ENCODE peak calls at places on chromosome 7, in eight cellular contexts. N, W, A, L, B, X, T and O are unnamed samples.
A peak's percentile ranks its signal among the peaks of the same experiment; 100 is the strongest.

GRCh38 chr7:30172451-30172850 is 37.7 kb downstream of the MTURN start:
- DNase-seq in T (no peak), L (no peak), X (no peak), W (no peak), B (no peak), A (no peak), N (no peak), O (no peak)

GRCh38 chr7:13991791-13992620 is 2.5 kb upstream of the ETV1 start:
- DNase-seq in L (no peak), B (no peak), N (no peak), A (no peak), T (no peak), X (peak; percentile 4), W (no peak), O (no peak)

GRCh38 chr7:20021834-20022233 is 195.3 kb downstream of the MACC1 start:
- DNase-seq in N (peak; percentile 48), X (no peak), L (no peak), T (no peak), B (no peak), A (no peak), W (no peak), O (no peak)

GRCh38 chr7:17408904-17409290 is 110.4 kb downstream of the AHR start:
- DNase-seq in N (no peak), T (no peak), B (no peak), A (no peak), L (no peak), W (no peak), X (no peak), O (no peak)

GRCh38 chr7:41104621-41105020 is 598.3 kb downstream of the INHBA start:
- DNase-seq in B (no peak), A (no peak), X (no peak), W (no peak), N (no peak), T (no peak), L (no peak), O (no peak)

GRCh38 chr7:140673770-140674155 is 1.0 kb downstream of the ADCK2 start:
- DNase-seq in B (no peak), T (no peak), L (no peak), N (no peak), X (no peak), A (peak; percentile 35), W (peak; percentile 68), O (no peak)

GRCh38 chr7:131330299-131330698 is 2.6 kb downstream of the MKLN1 start:
- DNase-seq in N (no peak), L (no peak), B (no peak), T (no peak), A (no peak), X (no peak), W (no peak), O (no peak)

GRCh38 chr7:28102778-28103177 is 77.8 kb downstream of the JAZF1 start:
- DNase-seq in N (no peak), B (peak; percentile 24), T (no peak), L (peak; percentile 5), X (no peak), A (no peak), W (no peak), O (peak; percentile 23)

GRCh38 chr7:139594911-139595476 is 71.5 kb downstream of the CLEC2L start:
- DNase-seq in T (no peak), A (no peak), N (no peak), X (no peak), W (no peak), B (no peak), L (no peak), O (no peak)

GRCh38 chr7:83655951-83656556 is 7.1 kb upstream of the SEMA3E start:
- DNase-seq in W (no peak), A (peak; percentile 67), N (peak; percentile 7), L (peak; percentile 26), X (peak; percentile 64), B (peak; percentile 50), T (no peak), O (no peak)

GRCh38 chr7:63900394-63901203 is 98.0 kb upstream of the ZNF722 start:
- DNase-seq in W (no peak), A (no peak), N (no peak), T (no peak), L (no peak), X (no peak), B (no peak), O (peak; percentile 41)

GRCh38 chr7:157566631-157567006 is 229.8 kb downstream of the DNAJB6 start:
- DNase-seq in T (no peak), B (no peak), W (no peak), L (no peak), A (no peak), X (no peak), N (no peak), O (no peak)

GRCh38 chr7:118755067-118755625 is 530.6 kb downstream of the ANKRD7 start:
- DNase-seq in A (no peak), B (no peak), X (no peak), T (no peak), N (no peak), W (no peak), L (no peak), O (no peak)

GRCh38 chr7:41135511-41135910 is 567.4 kb downstream of the INHBA start:
- DNase-seq in B (no peak), X (no peak), A (no peak), T (no peak), L (no peak), W (no peak), N (no peak), O (no peak)

GRCh38 chr7:17486835-17487234 is 188.4 kb downstream of the AHR start:
- DNase-seq in T (no peak), X (no peak), W (no peak), A (no peak), B (no peak), N (no peak), L (peak; percentile 48), O (no peak)

GRCh38 chr7:37352974-37353948 is 95.4 kb downstream of the ELMO1 start:
- DNase-seq in X (no peak), N (no peak), B (peak; percentile 15), T (no peak), L (no peak), A (peak; percentile 67), W (peak; percentile 55), O (peak; percentile 35)

GRCh38 chr7:104142147-104142546 is 65.7 kb downstream of the ORC5 start:
- DNase-seq in B (no peak), L (no peak), X (peak; percentile 85), W (no peak), A (no peak), T (no peak), N (no peak), O (no peak)

GRCh38 chr7:137038706-137039105 is 170.3 kb downstream of the CHRM2 start:
- DNase-seq in L (no peak), X (no peak), N (no peak), T (peak; percentile 69), B (no peak), W (no peak), A (no peak), O (no peak)

GRCh38 chr7:75040512-75040911 is 33.1 kb downstream of the RCC1L start:
- DNase-seq in W (no peak), B (no peak), N (no peak), X (no peak), L (no peak), A (no peak), T (no peak), O (no peak)

GRCh38 chr7:149547126-149547525 is 49.5 kb upstream of the ZNF746 start:
- DNase-seq in B (no peak), T (no peak), N (no peak), W (no peak), A (peak; percentile 13), L (no peak), X (no peak), O (no peak)

GRCh38 chr7:44636926-44637325 is 30.5 kb downstream of the OGDH start:
- DNase-seq in N (no peak), T (no peak), X (no peak), W (no peak), B (no peak), A (no peak), L (no peak), O (no peak)

GRCh38 chr7:44638611-44639557 is 32.5 kb downstream of the OGDH start:
- DNase-seq in X (peak; percentile 67), W (peak; percentile 48), B (peak; percentile 74), L (peak; percentile 62), A (peak; percentile 53), T (no peak), N (peak; percentile 80), O (peak; percentile 92)

GRCh38 chr7:44643206-44643605 is 36.8 kb downstream of the OGDH start:
- DNase-seq in X (no peak), A (no peak), N (no peak), L (no peak), B (no peak), T (no peak), W (no peak), O (no peak)

GRCh38 chr7:44637788-44638594 is 31.6 kb downstream of the OGDH start:
- DNase-seq in W (peak; percentile 23), B (peak; percentile 91), N (peak; percentile 86), A (no peak), L (no peak), X (peak; percentile 31), T (no peak), O (peak; percentile 39)

DNA sequence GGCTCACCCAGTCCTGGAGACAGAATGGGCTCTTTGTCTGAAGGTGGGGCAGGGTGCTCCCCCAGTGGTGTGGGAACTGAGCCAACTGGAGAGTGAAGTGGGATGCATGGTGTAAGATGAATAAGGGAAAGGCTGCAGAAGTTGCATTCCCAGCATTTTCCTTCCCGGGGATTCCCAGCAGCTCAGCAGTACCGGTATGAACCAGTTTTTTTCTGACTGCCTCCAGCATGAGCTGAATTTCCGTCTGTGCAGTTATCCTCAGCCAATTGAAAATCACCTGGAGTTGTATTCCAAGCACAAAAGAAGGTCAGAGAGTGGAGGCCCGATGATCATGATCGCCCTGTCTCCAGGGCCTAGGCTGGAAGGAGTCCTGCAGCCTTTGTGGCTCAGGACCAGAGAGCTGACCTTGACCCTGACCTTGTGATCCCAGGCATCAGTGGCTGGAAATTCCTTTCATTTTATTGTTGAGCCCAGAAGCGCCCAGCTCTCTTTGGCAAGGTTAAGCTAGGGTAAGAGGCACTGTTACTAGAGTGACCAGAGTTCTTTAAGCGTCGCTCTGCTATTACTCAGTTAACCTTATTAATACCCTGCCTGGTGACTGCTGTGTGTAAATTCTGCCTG is 33.4 kb downstream of the OGDH start:
- DNase-seq in W (no peak), N (no peak), A (peak; percentile 69), T (no peak), L (peak; percentile 83), X (peak; percentile 85), B (peak; percentile 12), O (no peak)
- TF ChIP-seq POLR2AphosphoS5 in W (no peak), N (no peak), A (no peak), T (no peak), L (peak; percentile 33), X (no peak), B (no peak), O (no peak)

GRCh38 chr7:108455833-108456677 is at the start of gene NRCAM:
- DNase-seq in A (peak; percentile 97), B (no peak), T (no peak), X (peak; percentile 84), L (no peak), W (peak; percentile 91), N (no peak), O (peak; percentile 76)
- TF ChIP-seq EZH2 in A (no peak), B (no peak), T (no peak), X (no peak), L (no peak), W (no peak), N (no peak), O (no peak)

GRCh38 chr7:108875139-108875538 is 305.5 kb downstream of the DNAJB9 start:
- DNase-seq in T (no peak), W (peak; percentile 79), A (peak; percentile 67), B (peak; percentile 15), X (peak; percentile 35), N (no peak), L (no peak), O (peak; percentile 31)
- TF ChIP-seq POLR2AphosphoS5 in T (no peak), W (no peak), A (no peak), B (no peak), X (no peak), N (no peak), L (no peak), O (no peak)

GRCh38 chr7:147153571-147153970 is 1037.0 kb downstream of the CNTNAP2 start:
- DNase-seq in N (no peak), X (no peak), W (no peak), B (no peak), L (no peak), A (no peak), T (no peak), O (no peak)
- TF ChIP-seq EZH2 in N (no peak), X (no peak), W (no peak), B (no peak), L (no peak), A (no peak), T (no peak), O (no peak)